ENCODE peak calls at places on chromosome 10, in seven cellular contexts. U, O, A, F, L, X and H are unnamed samples.

GRCh38 chr10:115093286-115093775 is at the start of gene ATRNL1:
- DNase-seq in U (no peak), X (peak; percentile 22), O (no peak), A (peak; percentile 69), L (peak; percentile 76), F (no peak), H (peak; percentile 71)

GRCh38 chr10:76411719-76412435 is 980.5 kb downstream of the LRMDA start:
- DNase-seq in F (no peak), X (no peak), O (no peak), L (no peak), A (peak; percentile 85), U (no peak), H (no peak)

GRCh38 chr10:69961864-69962745 is 90.5 kb upstream of the MACROH2A2 start:
- DNase-seq in O (no peak), A (no peak), L (no peak), U (peak; percentile 55), F (no peak), X (no peak), H (peak; percentile 16)

GRCh38 chr10:69567920-69568319 is 5.3 kb downstream of the NEUROG3 start:
- DNase-seq in F (no peak), L (peak; percentile 86), A (peak; percentile 88), X (peak; percentile 22), O (peak; percentile 24), U (peak; percentile 68), H (peak; percentile 55)

GRCh38 chr10:31345886-31346285 is 26.9 kb downstream of the ZEB1 start:
- DNase-seq in F (no peak), O (no peak), L (no peak), U (no peak), A (no peak), X (no peak), H (no peak)

GRCh38 chr10:1642600-1643160 is 94.6 kb downstream of the ADARB2 start:
- DNase-seq in A (no peak), U (no peak), L (no peak), X (no peak), O (no peak), F (no peak), H (no peak)

GRCh38 chr10:12513775-12514663 is 164.7 kb downstream of the CAMK1D start:
- DNase-seq in U (no peak), O (no peak), X (no peak), F (no peak), L (no peak), A (peak; percentile 29), H (peak; percentile 17)

GRCh38 chr10:3290550-3290949 is 118.0 kb upstream of the PITRM1 start:
- DNase-seq in A (no peak), F (no peak), X (no peak), O (no peak), U (no peak), L (no peak), H (no peak)

GRCh38 chr10:126110434-126110833 is 214.1 kb downstream of the FANK1 start:
- DNase-seq in U (no peak), A (no peak), F (no peak), O (no peak), L (no peak), X (no peak), H (peak; percentile 42)

GRCh38 chr10:44051584-44052385 is 333.1 kb downstream of the CXCL12 start:
- DNase-seq in O (peak; percentile 16), A (no peak), F (no peak), X (peak; percentile 66), U (no peak), L (no peak), H (no peak)

GRCh38 chr10:123301077-123301875 is 147.1 kb downstream of the BUB3 start:
- DNase-seq in X (peak; percentile 62), L (peak; percentile 28), A (no peak), F (no peak), U (no peak), O (peak; percentile 45), H (peak; percentile 83)

GRCh38 chr10:49556723-49557122 is 17.8 kb upstream of the ERCC6 start:
- DNase-seq in L (no peak), U (no peak), X (no peak), O (no peak), F (no peak), A (no peak), H (no peak)

GRCh38 chr10:100008142-100008522 is 1.6 kb downstream of the DNMBP start:
- DNase-seq in A (no peak), F (no peak), U (no peak), X (peak; percentile 33), L (no peak), O (no peak), H (no peak)

GRCh38 chr10:5545011-5545410 is 20.2 kb downstream of the CALML3 start:
- DNase-seq in L (no peak), X (no peak), A (no peak), U (peak; percentile 50), O (no peak), F (no peak), H (no peak)

GRCh38 chr10:19876570-19876969 is 60.3 kb downstream of the PLXDC2 start:
- DNase-seq in L (no peak), U (no peak), F (no peak), O (no peak), A (no peak), X (no peak), H (no peak)

GRCh38 chr10:32979041-32979440 is 21.0 kb upstream of the ITGB1 start:
- DNase-seq in X (no peak), A (no peak), F (no peak), O (no peak), U (no peak), L (no peak), H (no peak)

GRCh38 chr10:131195552-131196159 is 115.9 kb downstream of the TCERG1L start:
- DNase-seq in U (no peak), O (no peak), L (no peak), A (peak; percentile 67), F (no peak), X (no peak), H (no peak)

GRCh38 chr10:119415121-119415520 is 127.4 kb downstream of the RGS10 start:
- DNase-seq in U (no peak), O (no peak), X (no peak), L (no peak), A (no peak), F (no peak), H (no peak)

GRCh38 chr10:61211468-61211867 is 241.7 kb downstream of the TMEM26 start:
- DNase-seq in X (no peak), O (no peak), U (no peak), F (no peak), A (no peak), L (no peak), H (no peak)

GRCh38 chr10:94006591-94007550 is 13.1 kb downstream of the PLCE1 start:
- DNase-seq in L (peak; percentile 76), U (no peak), X (peak; percentile 81), F (no peak), A (no peak), O (peak; percentile 60), H (peak; percentile 47)

GRCh38 chr10:94936721-94937120 is 1.7 kb upstream of the CYP2C9 start:
- DNase-seq in U (no peak), F (no peak), A (no peak), L (no peak), X (no peak), O (no peak), H (no peak)

GRCh38 chr10:103781329-103782061 is 73.9 kb downstream of the SH3PXD2A start:
- DNase-seq in F (no peak), A (no peak), L (peak; percentile 52), U (no peak), O (peak; percentile 52), X (peak; percentile 74), H (peak; percentile 33)

GRCh38 chr10:60098676-60099601 is 192.6 kb upstream of the CCDC6 start:
- DNase-seq in A (no peak), U (no peak), O (no peak), L (no peak), F (no peak), X (no peak), H (no peak)

GRCh38 chr10:121788717-121789116 is 139.1 kb downstream of the ATE1 start:
- DNase-seq in L (no peak), U (no peak), O (no peak), X (no peak), F (no peak), A (no peak), H (peak; percentile 85)

GRCh38 chr10:48224296-48224695 is 50.2 kb downstream of the FRMPD2 start:
- DNase-seq in F (no peak), L (no peak), U (no peak), X (no peak), A (no peak), O (no peak), H (no peak)

GRCh38 chr10:125156739-125157472 is 3.5 kb downstream of the CTBP2 start:
- DNase-seq in U (no peak), A (no peak), L (no peak), X (no peak), F (no peak), O (no peak), H (peak; percentile 62)

GRCh38 chr10:78727728-78728127 is 341.0 kb upstream of the ZMIZ1 start:
- DNase-seq in A (no peak), O (no peak), X (no peak), U (no peak), F (no peak), L (peak; percentile 29), H (no peak)

GRCh38 chr10:125868372-125868975 is 12.6 kb downstream of the DHX32 start:
- DNase-seq in A (no peak), L (peak; percentile 58), U (no peak), O (peak; percentile 54), X (peak; percentile 32), F (no peak), H (peak; percentile 11)

GRCh38 chr10:25600651-25601050 is 333.4 kb upstream of the MYO3A start:
- DNase-seq in X (no peak), A (no peak), U (no peak), L (no peak), F (no peak), O (no peak), H (no peak)

GRCh38 chr10:35613597-35614226 is 8.6 kb downstream of the GJD4 start:
- DNase-seq in X (peak; percentile 26), O (peak; percentile 6), F (no peak), L (no peak), A (no peak), U (no peak), H (no peak)

GRCh38 chr10:129935861-129936140 is 28.3 kb downstream of the EBF3 start:
- DNase-seq in L (no peak), A (peak; percentile 44), U (peak; percentile 37), X (no peak), O (no peak), F (no peak), H (no peak)

GRCh38 chr10:128233422-128233821 is 107.2 kb upstream of the MKI67 start:
- DNase-seq in U (no peak), X (no peak), F (no peak), O (no peak), A (no peak), L (no peak), H (no peak)

GRCh38 chr10:47403401-47404318 is 19.6 kb upstream of the ZNF488 start:
- DNase-seq in O (peak; percentile 20), F (no peak), U (no peak), X (no peak), A (peak; percentile 58), L (no peak), H (no peak)

GRCh38 chr10:109696981-109697775 is 226.1 kb downstream of the XPNPEP1 start:
- DNase-seq in F (no peak), X (no peak), L (no peak), U (no peak), O (no peak), A (no peak), H (no peak)